ENCODE peak calls at places on chromosome 18, in four cellular contexts. E is K562, P is H1, W is HepG2. N is an unnamed sample.

GRCh38 chr18:10086458-10086857 is 172.6 kb downstream of the VAPA start:
- DNase-seq in E (no peak), P (no peak), W (no peak), N (no peak)

GRCh38 chr18:2150566-2150965 is 420.7 kb downstream of the METTL4 start:
- DNase-seq in E (no peak), P (no peak), W (no peak), N (no peak)

GRCh38 chr18:41320090-41320489 is 634.9 kb upstream of the PIK3C3 start:
- DNase-seq in E (no peak), P (no peak), W (no peak), N (no peak)

GRCh38 chr18:9466911-9467310 is 8.4 kb upstream of the RALBP1 start:
- DNase-seq in E (no peak), P (no peak), W (no peak), N (no peak)

GRCh38 chr18:13604751-13605150 is 121.6 kb downstream of the FAM210A start:
- DNase-seq in E (no peak), P (no peak), W (no peak), N (no peak)

GRCh38 chr18:46152436-46152807 is 48.2 kb downstream of the HAUS1 start:
- DNase-seq in E (no peak), P (no peak), W (no peak), N (peak)

GRCh38 chr18:79093986-79094385 is 24.8 kb downstream of the ATP9B start:
- DNase-seq in E (no peak), P (no peak), W (no peak), N (no peak)

GRCh38 chr18:12543697-12544096 is 114.2 kb downstream of the SPIRE1 start:
- DNase-seq in E (no peak), P (no peak), W (no peak), N (no peak)

GRCh38 chr18:32358075-32358474 is 112.6 kb downstream of the GAREM1 start:
- DNase-seq in E (no peak), P (no peak), W (no peak), N (no peak)

GRCh38 chr18:3162181-3162580 is 57.6 kb downstream of the MYOM1 start:
- DNase-seq in E (no peak), P (no peak), W (no peak), N (no peak)

GRCh38 chr18:27223570-27224340 is 38.6 kb upstream of the CHST9 start:
- DNase-seq in E (no peak), P (no peak), W (no peak), N (no peak)

GRCh38 chr18:54712315-54712714 is 116.0 kb upstream of the RAB27B start:
- DNase-seq in E (no peak), P (no peak), W (no peak), N (no peak)

GRCh38 chr18:50011813-50012445 is 183.0 kb downstream of the MYO5B start:
- DNase-seq in E (no peak), P (no peak), W (peak), N (no peak)

GRCh38 chr18:8217041-8217564 is 392.1 kb upstream of the RAB12 start:
- DNase-seq in E (no peak), P (peak), W (no peak), N (no peak)

GRCh38 chr18:59783138-59783537 is 85.9 kb upstream of the CCBE1 start:
- DNase-seq in E (peak), P (no peak), W (peak), N (peak)

GRCh38 chr18:79868168-79868784 is 70.5 kb downstream of the KCNG2 start:
- DNase-seq in E (no peak), P (no peak), W (no peak), N (no peak)

GRCh38 chr18:9521770-9522169 is 46.5 kb downstream of the RALBP1 start:
- DNase-seq in E (no peak), P (no peak), W (peak), N (no peak)

GRCh38 chr18:28086530-28087172 is 90.3 kb downstream of the CDH2 start:
- DNase-seq in E (no peak), P (no peak), W (peak), N (no peak)

GRCh38 chr18:27780061-27780740 is 396.7 kb downstream of the CDH2 start:
- DNase-seq in E (no peak), P (no peak), W (no peak), N (no peak)

GRCh38 chr18:7000484-7001096 is 117.0 kb downstream of the LAMA1 start:
- DNase-seq in E (peak), P (no peak), W (peak), N (no peak)

GRCh38 chr18:8696749-8697211 is 8.6 kb upstream of the MTCL1 start:
- DNase-seq in E (peak), P (no peak), W (peak), N (peak)

GRCh38 chr18:13284330-13285027 is 65.9 kb downstream of the LDLRAD4 start:
- DNase-seq in E (no peak), P (no peak), W (no peak), N (no peak)

GRCh38 chr18:79283341-79283879 is 112.3 kb upstream of the NFATC1 start:
- DNase-seq in E (no peak), P (no peak), W (no peak), N (no peak)

GRCh38 chr18:5146093-5146492 is 51.0 kb downstream of the AKAIN1 start:
- DNase-seq in E (no peak), P (no peak), W (no peak), N (no peak)

GRCh38 chr18:9808530-9809241 is 77.1 kb upstream of the TXNDC2 start:
- DNase-seq in E (no peak), P (no peak), W (peak), N (no peak)

GRCh38 chr18:45722899-45723298 is 1.1 kb upstream of the SLC14A1 start:
- DNase-seq in E (peak), P (peak), W (peak), N (peak)

GRCh38 chr18:22432672-22433137 is 15.0 kb upstream of the CTAGE1 start:
- DNase-seq in E (peak), P (no peak), W (no peak), N (peak)

GRCh38 chr18:51183372-51184091 is 13.9 kb downstream of the MEX3C start:
- DNase-seq in E (no peak), P (no peak), W (no peak), N (no peak)

GRCh38 chr18:657311-657997 is at the start of gene TYMS:
- DNase-seq in E (peak), P (no peak), W (peak), N (peak)

GRCh38 chr18:34223164-34223892 is 1.4 kb downstream of the NOL4 start:
- DNase-seq in E (no peak), P (no peak), W (no peak), N (no peak)

GRCh38 chr18:23244431-23244830 is 109.1 kb downstream of the CABLES1 start:
- DNase-seq in E (no peak), P (no peak), W (no peak), N (no peak)

GRCh38 chr18:26764584-26764983 is 100.9 kb downstream of the AQP4 start:
- DNase-seq in E (no peak), P (no peak), W (no peak), N (no peak)

GRCh38 chr18:79871481-79872091 is 73.8 kb downstream of the KCNG2 start:
- DNase-seq in E (no peak), P (no peak), W (no peak), N (no peak)

GRCh38 chr18:2905802-2906521 is 59.2 kb downstream of the EMILIN2 start:
- DNase-seq in E (no peak), P (no peak), W (peak), N (peak)

GRCh38 chr18:12336887-12337286 is 28.8 kb downstream of the TUBB6 start:
- DNase-seq in E (no peak), P (no peak), W (peak), N (no peak)

GRCh38 chr18:79627750-79628294 is 51.8 kb upstream of the CTDP1 start:
- DNase-seq in E (no peak), P (no peak), W (no peak), N (no peak)

GRCh38 chr18:10482985-10483949 is 28.8 kb downstream of the APCDD1 start:
- DNase-seq in E (no peak), P (no peak), W (no peak), N (no peak)

GRCh38 chr18:13220326-13220991 is 1.9 kb downstream of the LDLRAD4 start:
- DNase-seq in E (no peak), P (no peak), W (no peak), N (no peak)

GRCh38 chr18:48540329-48541025 is 1.6 kb downstream of the CTIF start:
- DNase-seq in E (peak), P (no peak), W (peak), N (peak)
- TF ChIP-seq MAFK in E (no peak), P (no peak), W (no peak), N (no peak)

DNA sequence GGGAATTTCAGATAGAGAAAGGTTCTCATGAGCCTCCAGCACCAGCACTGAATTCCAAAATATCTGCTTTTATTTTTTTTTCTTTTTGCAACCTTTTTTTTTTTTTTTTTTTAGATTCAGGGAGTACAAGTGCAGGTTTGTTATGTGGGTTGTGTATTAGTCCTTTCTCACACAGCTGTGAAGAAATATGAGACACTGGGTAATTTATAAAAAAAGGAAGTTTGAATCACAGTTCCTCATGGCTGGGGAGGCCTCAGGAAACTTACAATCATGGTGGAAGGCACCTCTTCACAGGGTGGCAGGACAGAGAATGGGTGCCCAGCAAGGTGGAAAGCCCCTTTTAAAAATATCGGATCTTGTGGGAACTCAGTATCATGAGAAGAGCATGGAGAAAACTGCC is 7.9 kb upstream of the TMX3 start:
- DNase-seq in E (no peak), P (no peak), W (no peak), N (no peak)
- TF ChIP-seq JUN in E (no peak), P (no peak), W (no peak), N (no peak)

DNA sequence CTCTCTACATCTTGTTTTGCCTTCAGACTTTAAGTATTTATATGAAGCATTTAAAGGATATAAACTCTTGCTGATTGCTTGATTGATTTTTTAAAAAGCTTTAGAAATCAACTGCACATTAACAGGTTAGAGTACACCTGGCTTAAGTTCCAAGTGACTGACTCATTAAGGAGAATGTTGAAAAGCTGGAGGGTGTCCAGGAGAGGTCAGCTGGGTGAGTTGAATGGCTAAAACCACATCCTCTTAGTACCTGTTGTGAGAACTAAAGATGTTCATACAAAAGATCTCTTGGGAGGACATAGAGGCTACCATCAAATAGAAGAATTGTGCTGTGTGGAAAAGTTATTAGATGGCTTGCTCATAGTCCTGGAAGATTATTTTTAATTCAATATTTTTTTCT is 206.8 kb downstream of the TXNL1 start:
- DNase-seq in E (no peak), P (no peak), W (no peak), N (no peak)
- TF ChIP-seq MAFK in E (no peak), P (no peak), W (no peak), N (no peak)

GRCh38 chr18:78021196-78021595 is 771.5 kb downstream of the GALR1 start:
- DNase-seq in E (peak), P (no peak), W (no peak), N (no peak)
- TF ChIP-seq JUN in E (no peak), P (no peak), W (no peak), N (no peak)

GRCh38 chr18:35582310-35582682 is 756 bp downstream of the GALNT1 start:
- DNase-seq in E (peak), P (no peak), W (no peak), N (no peak)

GRCh38 chr18:35580748-35581534 is 599 bp upstream of the GALNT1 start:
- DNase-seq in E (peak), P (peak), W (peak), N (no peak)

GRCh38 chr18:35577045-35577848 is 4.3 kb upstream of the GALNT1 start:
- DNase-seq in E (no peak), P (no peak), W (no peak), N (no peak)

GRCh38 chr18:35581555-35582309 is at the start of gene GALNT1:
- DNase-seq in E (peak), P (no peak), W (no peak), N (no peak)

GRCh38 chr18:35578481-35578880 is 3.1 kb upstream of the GALNT1 start:
- DNase-seq in E (no peak), P (no peak), W (no peak), N (no peak)
- TF ChIP-seq MAFK in E (no peak), P (no peak), W (no peak), N (no peak)